ENCODE peak calls at places on chromosomes 1 and 21, in five cellular contexts. One of them, this sample, is unnamed.

GRCh38 chr1:87203890-87204289 is 124.8 kb upstream of the LMO4 start:
- DNase-seq in left ventricle myocardium inferior: no peak
- DNase-seq in kidney glomerular epithelial cell: no peak
- DNase-seq in HCEC 1CT: peak
- DNase-seq in brain microvascular endothelial cell: peak
- DNase-seq in this sample: no peak

GRCh38 chr1:61097326-61097725 is 15.0 kb downstream of the NFIA start:
- DNase-seq in left ventricle myocardium inferior: no peak
- DNase-seq in kidney glomerular epithelial cell: peak
- DNase-seq in HCEC 1CT: peak
- DNase-seq in brain microvascular endothelial cell: peak
- DNase-seq in this sample: no peak

GRCh38 chr1:157390646-157391045 is 161.7 kb downstream of the FCRL5 start:
- DNase-seq in left ventricle myocardium inferior: no peak
- DNase-seq in kidney glomerular epithelial cell: peak
- DNase-seq in HCEC 1CT: peak
- DNase-seq in brain microvascular endothelial cell: peak
- DNase-seq in this sample: no peak

GRCh38 chr1:71521655-71522264 is 440.9 kb upstream of the ZRANB2 start:
- DNase-seq in left ventricle myocardium inferior: no peak
- DNase-seq in kidney glomerular epithelial cell: peak
- DNase-seq in HCEC 1CT: peak
- DNase-seq in brain microvascular endothelial cell: peak
- DNase-seq in this sample: no peak

GRCh38 chr1:158527190-158527815 is 26.9 kb downstream of the OR6Y1 start:
- DNase-seq in left ventricle myocardium inferior: no peak
- DNase-seq in kidney glomerular epithelial cell: no peak
- DNase-seq in HCEC 1CT: peak
- DNase-seq in brain microvascular endothelial cell: no peak
- DNase-seq in this sample: no peak

GRCh38 chr1:46613661-46614603 is 2.7 kb downstream of the MOB3C start:
- DNase-seq in left ventricle myocardium inferior: peak
- DNase-seq in kidney glomerular epithelial cell: no peak
- DNase-seq in HCEC 1CT: peak
- DNase-seq in brain microvascular endothelial cell: peak
- DNase-seq in this sample: peak

GRCh38 chr1:117205368-117205767 is 5.4 kb downstream of the VTCN1 start:
- DNase-seq in left ventricle myocardium inferior: no peak
- DNase-seq in kidney glomerular epithelial cell: no peak
- DNase-seq in HCEC 1CT: no peak
- DNase-seq in brain microvascular endothelial cell: no peak
- DNase-seq in this sample: no peak

GRCh38 chr1:216750031-216750627 is 26.9 kb upstream of the ESRRG start:
- DNase-seq in left ventricle myocardium inferior: no peak
- DNase-seq in kidney glomerular epithelial cell: peak
- DNase-seq in HCEC 1CT: peak
- DNase-seq in brain microvascular endothelial cell: peak
- DNase-seq in this sample: peak

GRCh38 chr21:45644041-45644906 is 749 bp downstream of the PCBP3 start:
- DNase-seq in left ventricle myocardium inferior: no peak
- DNase-seq in kidney glomerular epithelial cell: no peak
- DNase-seq in HCEC 1CT: peak
- DNase-seq in brain microvascular endothelial cell: no peak
- DNase-seq in this sample: no peak

GRCh38 chr1:213783273-213783672 is 204.5 kb upstream of the PROX1 start:
- DNase-seq in left ventricle myocardium inferior: no peak
- DNase-seq in kidney glomerular epithelial cell: no peak
- DNase-seq in HCEC 1CT: no peak
- DNase-seq in brain microvascular endothelial cell: no peak
- DNase-seq in this sample: no peak

This sample was measured in gastrocnemius medialis.